ENCODE peak calls at places on chromosomes 1 and 21, in ten cellular contexts. K is stomach, Q is cardiac fibroblast, D is body of pancreas, G is psoas muscle, V is AG04450, N is prostate gland, Y is mucosa of descending colon, A is BJ, H is IMR-90. J is an unnamed sample.

GRCh38 chr1:5915587-5916571 is 76.3 kb downstream of the NPHP4 start:
- DNase-seq in K (no peak), Q (peak), D (peak), G (no peak), V (peak), N (no peak), Y (peak), A (no peak), H (peak), J (no peak)

GRCh38 chr1:184060316-184060715 is 8.8 kb downstream of the TSEN15 start:
- DNase-seq in K (no peak), Q (peak), D (no peak), G (no peak), V (no peak), N (no peak), Y (no peak), A (no peak), H (peak), J (no peak)

GRCh38 chr21:27143476-27143875 is 176.6 kb upstream of the ADAMTS5 start:
- DNase-seq in K (no peak), Q (no peak), D (no peak), G (no peak), V (no peak), N (no peak), Y (no peak), A (no peak), H (no peak), J (no peak)

GRCh38 chr1:5660141-5660935 is 331.9 kb downstream of the NPHP4 start:
- DNase-seq in K (no peak), Q (no peak), D (peak), G (no peak), V (no peak), N (peak), Y (peak), A (no peak), H (no peak), J (no peak)

GRCh38 chr1:189708674-189709073 is 769.0 kb downstream of the BRINP3 start:
- DNase-seq in K (no peak), Q (no peak), D (no peak), G (no peak), V (no peak), N (no peak), Y (no peak), A (no peak), H (peak), J (no peak)

GRCh38 chr1:33255347-33256311 is 663 bp upstream of the ZNF362 start:
- DNase-seq in K (peak), Q (peak), D (peak), G (peak), V (no peak), N (peak), Y (peak), A (no peak), H (peak), J (no peak)

GRCh38 chr1:66436378-66437135 is 97.4 kb upstream of the SGIP1 start:
- DNase-seq in K (no peak), Q (peak), D (no peak), G (no peak), V (peak), N (no peak), Y (peak), A (peak), H (peak), J (peak)

GRCh38 chr1:228818296-228818695 is 83.0 kb downstream of the RHOU start:
- DNase-seq in K (no peak), Q (no peak), D (no peak), G (no peak), V (no peak), N (no peak), Y (no peak), A (no peak), H (no peak), J (no peak)

GRCh38 chr1:17909634-17910033 is 154.5 kb downstream of the ACTL8 start:
- DNase-seq in K (no peak), Q (peak), D (peak), G (no peak), V (no peak), N (no peak), Y (peak), A (no peak), H (peak), J (no peak)

GRCh38 chr1:76154213-76154956 is 79.8 kb downstream of the ST6GALNAC3 start:
- DNase-seq in K (peak), Q (peak), D (peak), G (peak), V (peak), N (peak), Y (peak), A (peak), H (peak), J (peak)

GRCh38 chr1:41286486-41286885 is 44.4 kb upstream of the SCMH1 start:
- DNase-seq in K (no peak), Q (no peak), D (no peak), G (no peak), V (no peak), N (no peak), Y (no peak), A (no peak), H (no peak), J (no peak)

GRCh38 chr1:228044961-228045360 is 37.5 kb upstream of the ARF1 start:
- DNase-seq in K (no peak), Q (no peak), D (no peak), G (no peak), V (no peak), N (no peak), Y (no peak), A (no peak), H (no peak), J (no peak)

GRCh38 chr21:40120944-40121575 is 253.8 kb downstream of the PCP4 start:
- DNase-seq in K (no peak), Q (peak), D (peak), G (no peak), V (no peak), N (no peak), Y (no peak), A (no peak), H (peak), J (no peak)

GRCh38 chr1:57353589-57353988 is 70.3 kb downstream of the DAB1 start:
- DNase-seq in K (no peak), Q (no peak), D (no peak), G (no peak), V (peak), N (no peak), Y (no peak), A (peak), H (peak), J (no peak)

GRCh38 chr1:154961207-154961496 is 430 bp downstream of the PYGO2 start:
- DNase-seq in K (no peak), Q (no peak), D (no peak), G (no peak), V (no peak), N (no peak), Y (peak), A (no peak), H (no peak), J (no peak)

GRCh38 chr21:31597683-31598082 is 61.8 kb upstream of the SOD1 start:
- DNase-seq in K (no peak), Q (no peak), D (no peak), G (no peak), V (no peak), N (no peak), Y (no peak), A (no peak), H (no peak), J (no peak)

GRCh38 chr1:180542530-180543171 is 16.1 kb upstream of the OVAAL start:
- DNase-seq in K (no peak), Q (peak), D (no peak), G (no peak), V (no peak), N (no peak), Y (no peak), A (no peak), H (peak), J (no peak)

GRCh38 chr1:62307516-62308492 is 11.4 kb downstream of the KANK4 start:
- DNase-seq in K (no peak), Q (no peak), D (no peak), G (no peak), V (no peak), N (no peak), Y (no peak), A (no peak), H (no peak), J (no peak)

GRCh38 chr1:155218854-155219591 is 10.5 kb downstream of the MTX1 start:
- DNase-seq in K (no peak), Q (peak), D (peak), G (no peak), V (no peak), N (peak), Y (peak), A (no peak), H (peak), J (no peak)

GRCh38 chr1:22808186-22808845 is 97.7 kb downstream of the EPHB2 start:
- DNase-seq in K (no peak), Q (peak), D (no peak), G (peak), V (peak), N (no peak), Y (no peak), A (no peak), H (peak), J (peak)

GRCh38 chr1:10074059-10074854 is 41.5 kb downstream of the UBE4B start:
- DNase-seq in K (no peak), Q (peak), D (peak), G (peak), V (peak), N (no peak), Y (peak), A (peak), H (peak), J (peak)

GRCh38 chr1:166814611-166815010 is 24.7 kb upstream of the POGK start:
- DNase-seq in K (peak), Q (peak), D (peak), G (no peak), V (no peak), N (no peak), Y (no peak), A (peak), H (peak), J (no peak)

GRCh38 chr1:107536266-107536665 is 395.4 kb downstream of the NTNG1 start:
- DNase-seq in K (peak), Q (no peak), D (no peak), G (no peak), V (no peak), N (peak), Y (peak), A (no peak), H (no peak), J (no peak)

GRCh38 chr1:21149430-21149861 is 27.3 kb downstream of the EIF4G3 start:
- DNase-seq in K (peak), Q (peak), D (peak), G (no peak), V (no peak), N (peak), Y (peak), A (peak), H (peak), J (no peak)

GRCh38 chr1:19974822-19975416 is 4.5 kb downstream of the PLA2G2A start:
- DNase-seq in K (peak), Q (peak), D (peak), G (peak), V (peak), N (peak), Y (peak), A (peak), H (peak), J (peak)

GRCh38 chr1:185244015-185244747 is 72.9 kb downstream of the IVNS1ABP start:
- DNase-seq in K (no peak), Q (peak), D (no peak), G (no peak), V (peak), N (no peak), Y (no peak), A (no peak), H (peak), J (peak)

GRCh38 chr1:30330644-30331043 is 392.7 kb downstream of the MATN1 start:
- DNase-seq in K (no peak), Q (no peak), D (no peak), G (no peak), V (no peak), N (no peak), Y (no peak), A (no peak), H (no peak), J (no peak)

GRCh38 chr1:47555841-47556616 is 118.2 kb downstream of the FOXD2 start:
- DNase-seq in K (no peak), Q (no peak), D (no peak), G (no peak), V (no peak), N (no peak), Y (no peak), A (no peak), H (no peak), J (no peak)

GRCh38 chr1:54253480-54253879 is 53.5 kb downstream of the MRPL37 start:
- DNase-seq in K (no peak), Q (peak), D (no peak), G (peak), V (peak), N (no peak), Y (no peak), A (peak), H (peak), J (peak)

GRCh38 chr1:52904590-52905375 is 16.8 kb downstream of the ECHDC2 start:
- DNase-seq in K (peak), Q (peak), D (no peak), G (peak), V (no peak), N (no peak), Y (peak), A (no peak), H (no peak), J (no peak)

GRCh38 chr1:87684786-87685185 is 356.1 kb downstream of the LMO4 start:
- DNase-seq in K (no peak), Q (peak), D (no peak), G (no peak), V (no peak), N (peak), Y (peak), A (no peak), H (peak), J (no peak)

GRCh38 chr1:87684194-87684593 is 355.5 kb downstream of the LMO4 start:
- DNase-seq in K (peak), Q (peak), D (no peak), G (no peak), V (no peak), N (peak), Y (peak), A (no peak), H (peak), J (no peak)

GRCh38 chr1:87685366-87686136 is 356.9 kb downstream of the LMO4 start:
- DNase-seq in K (no peak), Q (peak), D (no peak), G (no peak), V (no peak), N (no peak), Y (no peak), A (no peak), H (peak), J (no peak)

GRCh38 chr1:87682565-87682964 is 353.9 kb downstream of the LMO4 start:
- DNase-seq in K (no peak), Q (no peak), D (no peak), G (no peak), V (no peak), N (no peak), Y (no peak), A (no peak), H (no peak), J (no peak)

DNA sequence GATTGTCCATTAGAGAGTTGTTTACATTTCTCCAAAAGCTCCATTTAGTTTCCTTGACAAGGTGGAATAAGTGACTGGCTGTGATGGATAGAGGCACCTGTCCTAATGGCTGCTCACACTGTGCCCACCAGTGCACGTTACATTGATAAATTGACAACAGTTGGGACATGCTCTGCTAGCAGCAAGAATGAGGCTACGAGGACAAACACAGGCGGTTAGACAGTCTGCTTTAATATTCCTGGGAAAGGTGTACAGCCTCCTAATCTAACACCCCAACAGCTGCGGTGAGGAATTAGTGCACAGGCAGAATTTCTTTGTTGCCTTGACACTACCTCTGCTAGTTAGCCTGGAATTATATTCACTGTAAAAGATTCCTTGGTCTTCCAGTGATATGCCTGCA is 354.9 kb downstream of the LMO4 start:
- DNase-seq in K (no peak), Q (no peak), D (no peak), G (no peak), V (no peak), N (no peak), Y (no peak), A (no peak), H (no peak), J (no peak)
- H3K4me3 ChIP-seq in K (peak), Q (no peak), D (no peak), G (peak), V (peak), N (peak), Y (no peak), A (no peak), H (no peak), J (no peak)

DNA sequence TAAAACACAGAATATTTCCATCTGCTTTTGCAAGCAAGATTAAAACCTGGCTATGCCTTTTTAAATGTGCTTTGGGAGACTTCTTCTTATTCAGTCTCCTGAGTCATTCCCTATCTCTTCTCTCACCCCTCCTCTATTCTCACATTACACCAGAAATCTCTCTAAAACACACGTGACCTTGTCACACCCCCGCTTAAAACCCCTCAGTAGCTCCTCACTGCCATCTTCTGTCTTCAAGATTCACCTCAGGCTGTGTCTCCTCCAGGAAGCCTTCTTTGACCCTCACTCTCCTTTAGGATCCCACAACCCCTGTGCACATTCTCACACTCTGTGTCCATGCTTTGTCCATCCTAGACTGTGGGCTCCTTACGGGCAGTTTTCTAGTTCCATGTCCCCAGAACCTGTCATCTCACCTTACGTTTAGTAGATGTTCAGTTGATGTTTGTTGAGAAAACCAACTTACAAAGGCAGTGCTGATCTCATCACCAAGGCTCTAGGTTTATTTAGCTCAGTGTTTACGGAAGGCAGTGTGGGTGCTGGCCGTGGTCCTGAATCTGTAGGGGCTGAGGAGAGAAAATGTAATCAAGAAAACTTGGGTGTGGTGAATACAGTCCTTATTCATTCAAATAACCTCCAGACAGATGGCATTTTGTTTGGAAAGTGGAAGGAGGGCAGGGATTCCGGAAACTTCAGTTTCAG is 143.5 kb downstream of the DMRTA2 start:
- DNase-seq in K (no peak), Q (peak), D (no peak), G (no peak), V (no peak), N (no peak), Y (peak), A (no peak), H (peak), J (no peak)
- TF ChIP-seq CTCF in K (no peak), Q (no peak), D (no peak), G (no peak), V (no peak), N (no peak), Y (no peak), A (no peak), H (no peak), J (no peak)

GRCh38 chr1:240405751-240406150 is 206.2 kb downstream of the GREM2 start:
- DNase-seq in K (no peak), Q (no peak), D (no peak), G (no peak), V (no peak), N (no peak), Y (no peak), A (no peak), H (no peak), J (no peak)

GRCh38 chr1:240402318-240402717 is 209.6 kb downstream of the GREM2 start:
- DNase-seq in K (no peak), Q (no peak), D (no peak), G (no peak), V (no peak), N (no peak), Y (no peak), A (no peak), H (no peak), J (no peak)

GRCh38 chr1:240409615-240410014 is 202.3 kb downstream of the GREM2 start:
- DNase-seq in K (no peak), Q (no peak), D (no peak), G (no peak), V (no peak), N (no peak), Y (no peak), A (no peak), H (no peak), J (no peak)

GRCh38 chr1:240404286-240404685 is 207.7 kb downstream of the GREM2 start:
- DNase-seq in K (no peak), Q (no peak), D (no peak), G (no peak), V (no peak), N (no peak), Y (no peak), A (no peak), H (peak), J (no peak)

DNA sequence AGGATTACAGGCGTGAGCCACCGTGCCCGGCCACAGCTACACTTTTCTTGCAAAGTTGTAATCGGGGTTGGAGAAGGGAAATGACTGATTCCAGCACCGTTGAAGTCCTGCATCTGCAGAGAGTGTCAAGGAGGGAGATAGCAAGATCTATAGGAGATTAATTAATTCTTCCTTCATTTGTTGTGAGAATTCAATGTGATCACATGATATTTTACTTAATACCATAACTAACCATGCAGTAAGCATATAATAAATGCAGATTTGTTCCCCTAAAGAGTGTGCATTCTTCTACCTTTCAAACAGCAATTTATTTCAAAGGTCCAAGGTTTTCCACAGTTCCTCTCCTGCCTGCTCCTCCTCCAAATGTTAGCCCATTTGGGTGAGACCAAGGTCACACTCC is 204.5 kb downstream of the GREM2 start:
- DNase-seq in K (no peak), Q (no peak), D (no peak), G (no peak), V (no peak), N (no peak), Y (no peak), A (no peak), H (no peak), J (no peak)
- H3K4me3 ChIP-seq in K (no peak), Q (no peak), D (no peak), G (no peak), V (no peak), N (no peak), Y (no peak), A (no peak), H (no peak), J (no peak)

DNA sequence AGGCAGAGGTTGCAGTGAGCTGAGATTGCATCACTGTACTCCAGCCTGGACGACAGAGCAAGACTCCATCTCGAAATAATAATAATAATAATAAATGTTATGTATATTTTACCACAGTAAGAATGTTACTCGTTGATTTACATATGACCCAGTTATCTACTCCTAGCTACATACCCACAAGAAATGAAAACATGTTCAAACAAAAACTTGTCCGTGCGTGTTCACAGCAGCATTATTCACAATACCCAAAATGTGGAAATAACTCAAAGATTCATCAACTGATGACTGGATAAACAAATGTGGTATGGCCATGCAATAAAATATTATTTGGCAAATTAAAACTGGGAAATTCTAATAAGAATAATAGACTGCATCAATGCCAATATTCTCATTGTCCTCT is 31.7 kb upstream of the ENSA start:
- DNase-seq in K (no peak), Q (no peak), D (no peak), G (no peak), V (no peak), N (no peak), Y (no peak), A (no peak), H (no peak), J (no peak)
- TF ChIP-seq CTCF in K (no peak), Q (no peak), D (no peak), G (no peak), V (no peak), N (no peak), Y (no peak), A (no peak), H (no peak), J (no peak)

GRCh38 chr1:90705910-90706309 is 11.2 kb downstream of the BARHL2 start:
- DNase-seq in K (no peak), Q (no peak), D (no peak), G (no peak), V (no peak), N (no peak), Y (no peak), A (no peak), H (no peak), J (no peak)
- H3K4me3 ChIP-seq in K (no peak), Q (no peak), D (no peak), G (peak), V (no peak), N (no peak), Y (no peak), A (no peak), H (no peak), J (no peak)